ENCODE peak calls at places on chromosome 19, in nine cellular contexts. X, N, W, Q, U, R, J, L and D are unnamed samples.

GRCh38 chr19:8397291-8397690 is 7.1 kb downstream of the RAB11B start:
- DNase-seq in X (no peak), N (no peak), W (no peak), Q (no peak), U (no peak), R (no peak), J (no peak), L (no peak), D (no peak)

GRCh38 chr19:17090501-17091074 is 15.0 kb downstream of the MYO9B start:
- DNase-seq in X (no peak), N (peak), W (no peak), Q (no peak), U (no peak), R (no peak), J (no peak), L (no peak), D (no peak)

GRCh38 chr19:48975947-48976847 is 11.1 kb downstream of the FTL start:
- DNase-seq in X (no peak), N (peak), W (no peak), Q (peak), U (peak), R (no peak), J (no peak), L (no peak), D (no peak)

GRCh38 chr19:29687244-29687896 is 22.1 kb downstream of the PLEKHF1 start:
- DNase-seq in X (peak), N (no peak), W (no peak), Q (no peak), U (no peak), R (no peak), J (peak), L (peak), D (no peak)

GRCh38 chr19:15265849-15266248 is 33.6 kb upstream of the EPHX3 start:
- DNase-seq in X (peak), N (no peak), W (no peak), Q (no peak), U (no peak), R (peak), J (peak), L (peak), D (peak)

GRCh38 chr19:41932259-41933130 is 4.2 kb upstream of the ERFL start:
- DNase-seq in X (no peak), N (no peak), W (no peak), Q (no peak), U (no peak), R (no peak), J (no peak), L (no peak), D (no peak)

GRCh38 chr19:19021115-19021514 is 12.2 kb downstream of the SUGP2 start:
- DNase-seq in X (no peak), N (no peak), W (no peak), Q (no peak), U (no peak), R (no peak), J (no peak), L (no peak), D (peak)

GRCh38 chr19:45599286-45599685 is 2.7 kb downstream of the GPR4 start:
- DNase-seq in X (no peak), N (no peak), W (no peak), Q (peak), U (no peak), R (no peak), J (no peak), L (no peak), D (no peak)

GRCh38 chr19:27672309-27673047 is 1540.5 kb downstream of the UQCRFS1 start:
- DNase-seq in X (no peak), N (no peak), W (no peak), Q (no peak), U (no peak), R (no peak), J (no peak), L (no peak), D (no peak)

GRCh38 chr19:56554272-56554869 is 12.9 kb upstream of the ZNF470 start:
- DNase-seq in X (no peak), N (no peak), W (no peak), Q (no peak), U (no peak), R (no peak), J (no peak), L (no peak), D (no peak)

GRCh38 chr19:38719761-38720558 is 24.3 kb downstream of the CAPN12 start:
- DNase-seq in X (no peak), N (no peak), W (no peak), Q (peak), U (no peak), R (no peak), J (no peak), L (no peak), D (no peak)
- H3K4me3 ChIP-seq in X (no peak), N (no peak), W (no peak), Q (no peak), U (no peak), R (no peak), J (no peak), L (no peak), D (no peak)

GRCh38 chr19:10935371-10936059 is 6.9 kb downstream of the TIMM29 start:
- DNase-seq in X (no peak), N (no peak), W (no peak), Q (no peak), U (no peak), R (no peak), J (no peak), L (no peak), D (no peak)

DNA sequence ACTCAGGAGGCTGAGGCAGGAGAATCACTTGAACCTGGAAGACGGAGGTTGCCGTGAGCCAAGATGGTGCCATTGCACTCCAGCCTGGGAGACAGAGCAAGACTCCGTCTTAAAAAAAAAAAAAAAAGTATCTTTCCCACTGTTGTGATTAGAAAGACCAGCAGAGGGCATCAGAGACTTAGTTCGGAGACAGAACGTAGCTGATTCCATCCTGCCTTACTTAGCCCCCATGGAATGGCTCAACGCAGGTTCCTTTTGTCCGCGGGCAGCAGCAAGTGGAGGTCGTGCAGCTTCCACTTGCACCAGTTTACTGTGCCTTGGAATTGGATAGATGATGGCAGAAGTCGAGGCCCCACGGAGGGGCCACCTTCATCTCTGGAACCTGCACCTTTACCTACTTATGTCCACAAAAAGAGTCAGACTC is 8.1 kb downstream of the TIMM29 start:
- DNase-seq in X (peak), N (peak), W (peak), Q (peak), U (peak), R (no peak), J (peak), L (no peak), D (peak)
- H3K4me3 ChIP-seq in X (no peak), N (no peak), W (peak), Q (no peak), U (no peak), R (no peak), J (no peak), L (no peak), D (no peak)

DNA sequence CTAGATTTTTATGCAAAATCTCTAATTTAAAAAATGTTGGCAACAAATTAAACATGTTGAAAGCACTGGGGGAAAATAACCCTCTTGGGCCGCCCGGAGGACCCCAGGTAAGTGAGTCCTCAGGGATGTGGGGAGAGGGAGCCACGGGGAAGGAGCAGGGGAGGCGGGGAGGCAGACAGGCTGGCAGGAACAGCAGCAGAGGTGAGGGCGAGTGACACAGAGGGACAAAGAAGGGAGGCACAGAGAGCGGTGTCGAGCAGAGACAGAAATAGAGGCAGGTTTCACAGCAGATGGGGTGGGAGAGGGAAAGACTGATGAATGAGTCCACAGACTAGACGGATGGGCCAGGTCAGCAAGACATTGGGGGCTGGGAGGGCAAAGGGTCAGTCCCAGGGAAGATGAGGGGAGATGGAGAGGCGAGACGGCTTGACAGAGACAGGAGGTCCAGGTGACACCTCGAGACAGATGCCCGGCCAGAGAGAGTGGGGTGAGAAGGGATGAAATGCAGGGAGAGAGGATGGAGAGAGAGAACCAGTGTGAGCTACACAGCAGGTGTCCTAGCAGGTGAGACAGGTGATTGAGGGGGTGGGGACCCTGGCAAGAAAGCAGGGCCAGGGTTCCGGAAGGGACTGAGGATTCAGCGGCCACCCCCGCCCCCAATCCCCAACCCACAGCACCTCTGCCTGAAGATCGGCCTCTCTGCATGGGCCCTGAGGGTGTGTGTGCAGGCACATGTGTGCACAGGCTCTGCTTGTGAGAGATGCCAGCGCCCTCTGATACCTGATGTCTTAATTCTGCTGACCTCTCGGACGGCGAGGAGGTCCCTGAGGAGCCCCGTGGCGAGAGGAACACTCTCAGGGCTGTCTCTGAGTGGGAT is 3.8 kb downstream of the LRRC4B start:
- DNase-seq in X (no peak), N (no peak), W (no peak), Q (no peak), U (no peak), R (no peak), J (no peak), L (no peak), D (no peak)
- H3K4me3 ChIP-seq in X (no peak), N (no peak), W (no peak), Q (no peak), U (no peak), R (no peak), J (no peak), L (no peak), D (no peak)

GRCh38 chr19:5706876-5707573 is 12.9 kb downstream of the LONP1 start:
- DNase-seq in X (no peak), N (no peak), W (no peak), Q (no peak), U (no peak), R (no peak), J (no peak), L (no peak), D (no peak)
- H3K4me3 ChIP-seq in X (no peak), N (no peak), W (no peak), Q (no peak), U (no peak), R (no peak), J (no peak), L (no peak), D (no peak)

GRCh38 chr19:9967326-9967725 is 31.0 kb upstream of the OLFM2 start:
- DNase-seq in X (no peak), N (no peak), W (no peak), Q (no peak), U (no peak), R (no peak), J (no peak), L (no peak), D (no peak)

GRCh38 chr19:9970481-9970880 is 34.2 kb upstream of the OLFM2 start:
- DNase-seq in X (no peak), N (no peak), W (no peak), Q (no peak), U (no peak), R (no peak), J (no peak), L (no peak), D (no peak)

GRCh38 chr19:9971341-9971897 is 35.1 kb upstream of the OLFM2 start:
- DNase-seq in X (no peak), N (no peak), W (no peak), Q (peak), U (no peak), R (no peak), J (no peak), L (no peak), D (no peak)

GRCh38 chr19:9969688-9969975 is 33.3 kb upstream of the OLFM2 start:
- DNase-seq in X (no peak), N (no peak), W (no peak), Q (no peak), U (no peak), R (no peak), J (no peak), L (no peak), D (no peak)

DNA sequence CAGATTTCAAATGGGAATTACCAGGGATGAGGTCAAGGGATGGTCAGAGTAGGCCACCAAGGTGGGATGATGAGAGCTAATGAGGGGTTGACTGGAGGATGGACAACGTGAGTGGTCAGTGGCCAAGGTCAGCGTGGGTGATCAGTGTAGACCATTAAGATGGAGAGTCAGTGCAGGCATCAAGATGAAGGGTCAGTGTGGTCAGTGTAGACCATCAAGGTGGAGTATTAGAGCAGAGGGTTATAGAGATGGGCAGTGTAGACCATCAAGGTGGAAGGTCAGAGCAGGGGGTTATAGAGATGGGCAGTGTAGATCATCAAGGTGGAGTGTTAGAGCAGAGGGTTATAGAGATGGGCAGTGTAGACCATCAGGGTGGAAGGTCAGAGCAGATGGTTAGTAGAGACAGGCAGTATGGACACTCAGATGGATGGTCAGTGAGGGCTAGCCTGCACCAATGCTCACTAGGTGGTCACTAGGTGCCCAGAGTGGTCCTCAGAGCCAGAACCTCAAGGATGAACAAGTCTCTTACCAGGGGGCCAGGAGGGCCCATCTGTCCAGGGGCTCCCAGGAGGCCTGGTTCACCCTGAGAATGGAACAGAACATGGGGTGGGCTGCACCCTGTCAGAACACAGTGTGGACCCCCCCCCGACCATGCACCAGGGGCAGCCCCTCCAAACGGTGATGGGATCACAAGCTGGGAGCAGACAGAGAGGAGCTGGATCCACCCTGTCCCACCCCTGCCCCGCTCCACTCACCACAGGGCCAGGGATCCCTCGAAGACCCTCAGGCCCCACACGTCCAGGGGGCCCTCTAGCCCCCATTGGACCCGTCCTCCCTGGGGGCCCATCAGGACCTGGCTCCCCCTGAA is 32.7 kb upstream of the OLFM2 start:
- DNase-seq in X (no peak), N (no peak), W (no peak), Q (no peak), U (no peak), R (no peak), J (no peak), L (no peak), D (no peak)
- H3K4me3 ChIP-seq in X (no peak), N (no peak), W (no peak), Q (no peak), U (no peak), R (no peak), J (no peak), L (no peak), D (no peak)

GRCh38 chr19:11299946-11300810 is 4.2 kb downstream of the TSPAN16 start:
- DNase-seq in X (no peak), N (no peak), W (no peak), Q (no peak), U (no peak), R (no peak), J (no peak), L (no peak), D (no peak)
- H3K4me3 ChIP-seq in X (no peak), N (no peak), W (no peak), Q (no peak), U (no peak), R (no peak), J (no peak), L (no peak), D (no peak)

GRCh38 chr19:38267780-38268430 is 3.5 kb downstream of the SPINT2 start:
- DNase-seq in X (no peak), N (no peak), W (no peak), Q (peak), U (peak), R (peak), J (no peak), L (peak), D (no peak)
- H3K4me3 ChIP-seq in X (no peak), N (no peak), W (peak), Q (peak), U (no peak), R (no peak), J (no peak), L (no peak), D (peak)

GRCh38 chr19:3367572-3368440 is 1.4 kb downstream of the NFIC start:
- DNase-seq in X (no peak), N (no peak), W (no peak), Q (no peak), U (no peak), R (no peak), J (no peak), L (no peak), D (no peak)

GRCh38 chr19:3369337-3370213 is 3.2 kb downstream of the NFIC start:
- DNase-seq in X (no peak), N (no peak), W (no peak), Q (no peak), U (no peak), R (peak), J (no peak), L (peak), D (no peak)

GRCh38 chr19:3368441-3368795 is 2.0 kb downstream of the NFIC start:
- DNase-seq in X (no peak), N (no peak), W (no peak), Q (no peak), U (no peak), R (no peak), J (no peak), L (no peak), D (no peak)

GRCh38 chr19:3370214-3370720 is 3.9 kb downstream of the NFIC start:
- DNase-seq in X (no peak), N (no peak), W (no peak), Q (no peak), U (no peak), R (no peak), J (no peak), L (no peak), D (no peak)

GRCh38 chr19:3368848-3369336 is 2.5 kb downstream of the NFIC start:
- DNase-seq in X (no peak), N (no peak), W (no peak), Q (no peak), U (no peak), R (no peak), J (no peak), L (no peak), D (no peak)
- H3K4me3 ChIP-seq in X (peak), N (no peak), W (peak), Q (no peak), U (no peak), R (peak), J (peak), L (peak), D (peak)

DNA sequence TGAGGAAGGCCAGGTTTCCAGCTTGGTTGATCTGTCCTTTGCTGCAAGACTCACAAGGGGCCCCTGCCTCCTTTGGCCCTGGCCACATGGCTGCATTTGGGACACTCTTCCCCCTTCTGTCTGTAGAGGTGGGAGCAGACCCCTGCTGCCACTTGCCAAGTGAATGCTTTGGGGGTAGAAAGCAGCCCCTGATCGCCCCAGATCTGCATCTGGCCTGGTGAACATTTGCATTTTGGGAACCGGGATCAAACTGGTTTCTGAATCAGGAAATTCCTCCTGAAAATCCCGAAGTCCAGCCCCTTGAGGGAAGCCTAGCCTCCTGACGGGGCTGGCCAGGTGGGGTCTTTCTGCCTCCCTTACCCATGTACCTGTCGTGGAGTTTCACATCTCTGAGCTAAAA is 14.9 kb downstream of the DPF1 start:
- DNase-seq in X (no peak), N (no peak), W (no peak), Q (no peak), U (no peak), R (no peak), J (no peak), L (no peak), D (no peak)
- H3K4me3 ChIP-seq in X (no peak), N (no peak), W (no peak), Q (no peak), U (peak), R (no peak), J (peak), L (no peak), D (no peak)

GRCh38 chr19:58385313-58386165 is 1.5 kb upstream of the RPS5 start:
- DNase-seq in X (no peak), N (peak), W (no peak), Q (peak), U (no peak), R (no peak), J (no peak), L (no peak), D (no peak)

GRCh38 chr19:58386576-58387337 is at the start of gene RPS5:
- DNase-seq in X (peak), N (peak), W (peak), Q (peak), U (peak), R (peak), J (peak), L (peak), D (peak)

GRCh38 chr19:58387338-58388174 is 487 bp downstream of the RPS5 start:
- DNase-seq in X (no peak), N (no peak), W (no peak), Q (no peak), U (no peak), R (no peak), J (no peak), L (no peak), D (no peak)

GRCh38 chr19:58386166-58386575 is 898 bp upstream of the RPS5 start:
- DNase-seq in X (no peak), N (no peak), W (no peak), Q (no peak), U (peak), R (no peak), J (no peak), L (no peak), D (no peak)

GRCh38 chr19:58388175-58388526 is 1.1 kb downstream of the RPS5 start:
- DNase-seq in X (no peak), N (no peak), W (no peak), Q (no peak), U (no peak), R (no peak), J (no peak), L (no peak), D (no peak)
- H3K4me3 ChIP-seq in X (peak), N (peak), W (peak), Q (peak), U (peak), R (peak), J (peak), L (peak), D (peak)